ENCODE peak calls at places on chromosomes 13 and 19, in eight cellular contexts. G is ovary, T is bronchial epithelial cell, C is activated B cell treated with CpG ODN at 0.5 μM for 24 hours, Z is natural killer cell, I is endothelial cell, H is AG09309, P is AG04450. K is an unnamed sample.

GRCh38 chr19:5645409-5645808 is 22.5 kb downstream of the SAFB start:
- DNase-seq in Z (no peak), H (no peak), P (no peak), T (no peak), G (no peak), I (no peak), C (no peak), K (no peak)

GRCh38 chr19:18290250-18291018 is 9.0 kb upstream of the JUND start:
- DNase-seq in I (no peak), T (no peak), C (peak; percentile 83), P (no peak), Z (peak; percentile 76), H (no peak), G (peak; percentile 56), K (peak; percentile 79)

GRCh38 chr19:39230096-39230764 is 14.6 kb downstream of the IFNL3 start:
- DNase-seq in P (no peak), G (no peak), C (no peak), I (no peak), T (no peak), H (no peak), Z (no peak), K (no peak)

GRCh38 chr13:42478531-42479156 is 95.3 kb upstream of the TNFSF11 start:
- DNase-seq in C (no peak), I (peak; percentile 7), T (peak; percentile 44), P (no peak), Z (no peak), G (no peak), H (no peak), K (peak; percentile 34)

GRCh38 chr13:89267734-89268133 is 1596.6 kb downstream of the SLITRK5 start:
- DNase-seq in G (no peak), P (no peak), T (peak; percentile 48), Z (no peak), C (no peak), H (no peak), I (no peak), K (no peak)

GRCh38 chr13:20713751-20714150 is 10.3 kb downstream of the IL17D start:
- DNase-seq in T (no peak), G (peak; percentile 43), H (peak; percentile 8), C (no peak), I (no peak), Z (no peak), P (no peak), K (no peak)

GRCh38 chr13:99655351-99656091 is 154.2 kb downstream of the TM9SF2 start:
- DNase-seq in C (no peak), P (no peak), I (no peak), Z (no peak), T (peak; percentile 86), H (peak; percentile 72), G (no peak), K (no peak)

GRCh38 chr19:54035215-54036178 is 28.2 kb downstream of the VSTM1 start:
- DNase-seq in I (no peak), P (peak; percentile 50), Z (no peak), H (peak; percentile 72), G (no peak), T (peak; percentile 75), C (no peak), K (no peak)

GRCh38 chr13:23613971-23614370 is 43.8 kb downstream of the TNFRSF19 start:
- DNase-seq in Z (no peak), H (no peak), P (no peak), I (no peak), C (no peak), T (no peak), G (no peak), K (no peak)

GRCh38 chr13:47036291-47037008 is 139.6 kb upstream of the HTR2A start:
- DNase-seq in H (no peak), T (peak; percentile 4), P (no peak), G (no peak), C (no peak), Z (no peak), I (no peak), K (peak; percentile 45)

GRCh38 chr13:113741101-113741731 is 17.8 kb upstream of the TMEM255B start:
- DNase-seq in Z (no peak), T (no peak), P (no peak), I (no peak), G (no peak), H (no peak), C (no peak), K (no peak)

GRCh38 chr13:113743366-113744195 is 15.4 kb upstream of the TMEM255B start:
- DNase-seq in G (no peak), T (no peak), Z (no peak), I (no peak), P (no peak), C (no peak), H (no peak), K (no peak)

GRCh38 chr13:113740661-113741060 is 18.4 kb upstream of the TMEM255B start:
- DNase-seq in H (no peak), Z (no peak), G (no peak), P (no peak), T (no peak), C (no peak), I (no peak), K (no peak)

GRCh38 chr13:113742445-113743120 is 16.4 kb upstream of the TMEM255B start:
- DNase-seq in I (no peak), T (peak; percentile 49), H (no peak), G (no peak), P (no peak), Z (no peak), C (no peak), K (no peak)

GRCh38 chr13:113742000-113742441 is 17.0 kb upstream of the TMEM255B start:
- DNase-seq in C (no peak), G (no peak), P (no peak), T (peak; percentile 59), Z (no peak), H (no peak), I (peak; percentile 37), K (no peak)
- TF ChIP-seq CTCF in C (no peak), G (no peak), P (peak; percentile 32), T (no peak), Z (no peak), H (peak; percentile 29), I (no peak), K (no peak)

DNA sequence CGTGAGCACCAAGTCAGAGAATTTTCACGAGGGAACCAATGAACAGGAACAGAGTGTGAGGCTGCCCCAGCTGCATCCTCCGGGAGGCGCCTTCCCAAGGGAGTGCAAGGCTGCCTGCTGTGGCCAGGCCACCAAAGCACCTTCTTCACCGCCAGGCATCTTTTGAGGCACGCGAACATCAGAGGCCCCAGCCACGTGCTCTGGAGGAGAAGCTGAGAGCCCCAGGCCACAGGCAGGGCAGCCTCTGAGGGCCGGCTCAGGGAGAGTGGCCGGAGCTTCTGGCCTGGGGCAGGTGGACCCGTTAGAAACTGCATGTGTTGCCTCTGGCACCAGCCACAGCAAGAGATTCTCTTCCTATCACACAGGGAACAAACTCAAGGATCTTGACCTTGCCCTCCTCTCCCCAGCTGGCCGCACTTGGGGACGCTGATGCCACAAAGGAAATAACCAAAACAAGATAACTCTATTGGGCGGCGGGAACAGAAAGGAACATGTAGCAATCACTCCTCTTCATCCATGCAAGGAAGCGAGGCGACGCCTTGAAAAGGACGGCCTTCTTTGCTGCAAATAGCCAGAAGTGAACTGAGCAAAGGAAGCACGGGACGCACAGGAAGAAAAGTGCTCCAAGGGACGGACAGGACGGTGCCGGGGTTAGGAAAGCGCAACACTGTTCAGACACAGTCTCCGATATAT is 19.9 kb downstream of the GAS6 start:
- DNase-seq in I (no peak), H (no peak), G (no peak), C (no peak), Z (no peak), P (no peak), T (no peak), K (no peak)
- TF ChIP-seq CTCF in I (no peak), H (no peak), G (no peak), C (no peak), Z (no peak), P (no peak), T (no peak), K (no peak)

GRCh38 chr13:30791354-30791921 is 56.1 kb downstream of the ALOX5AP start:
- DNase-seq in T (no peak), C (no peak), Z (no peak), H (peak; percentile 25), P (no peak), I (no peak), G (no peak), K (no peak)

GRCh38 chr13:30790592-30790991 is 55.2 kb downstream of the ALOX5AP start:
- DNase-seq in I (no peak), H (no peak), G (no peak), P (no peak), C (no peak), Z (no peak), T (no peak), K (no peak)

GRCh38 chr13:30789360-30789862 is 54.1 kb downstream of the ALOX5AP start:
- DNase-seq in H (no peak), C (no peak), T (no peak), P (no peak), I (no peak), G (no peak), Z (no peak), K (peak; percentile 52)

GRCh38 chr13:30796132-30796832 is 60.9 kb downstream of the ALOX5AP start:
- DNase-seq in I (no peak), C (no peak), H (peak; percentile 48), P (no peak), G (no peak), T (peak; percentile 82), Z (no peak), K (no peak)

DNA sequence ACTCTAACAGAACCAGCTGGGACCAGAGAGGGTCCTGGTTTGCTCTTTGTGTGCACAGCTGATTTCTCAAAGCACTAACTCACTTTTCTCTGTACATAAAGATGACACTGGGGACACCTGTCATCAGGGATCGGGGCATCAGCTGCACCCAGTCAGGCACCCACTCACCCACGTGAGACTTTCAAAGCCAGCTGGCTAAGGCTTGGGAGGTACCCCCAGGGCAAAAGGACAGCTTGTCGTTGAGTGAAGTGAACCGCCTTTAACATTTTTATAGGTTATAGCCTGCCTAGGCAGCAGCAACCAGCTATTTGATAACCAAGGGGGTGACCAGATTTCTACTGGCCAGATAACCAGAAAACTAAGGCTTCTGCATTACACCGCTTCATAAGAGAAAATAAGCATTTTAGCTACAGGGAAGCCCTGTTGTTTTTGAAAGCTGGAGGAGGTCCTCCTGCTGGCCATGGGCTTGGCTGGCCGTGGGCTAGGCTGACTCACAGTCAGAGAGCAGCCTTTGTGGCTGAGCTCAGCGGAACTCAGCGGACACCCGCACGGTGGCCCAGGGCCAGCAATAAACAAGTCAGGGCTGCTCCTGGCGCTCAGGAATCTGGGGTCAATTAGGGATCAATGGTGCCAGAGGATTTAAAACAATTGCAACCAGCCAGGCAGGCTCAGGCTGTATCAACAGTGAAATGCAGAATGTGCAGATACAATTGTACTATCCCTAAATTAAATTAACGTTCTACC is 57.1 kb downstream of the ALOX5AP start:
- DNase-seq in H (peak; percentile 85), Z (no peak), T (peak; percentile 91), G (peak; percentile 75), I (no peak), C (no peak), P (peak; percentile 92), K (no peak)
- TF ChIP-seq CTCF in H (peak; percentile 71), Z (no peak), T (peak; percentile 44), G (peak; percentile 35), I (no peak), C (no peak), P (peak; percentile 76), K (no peak)

DNA sequence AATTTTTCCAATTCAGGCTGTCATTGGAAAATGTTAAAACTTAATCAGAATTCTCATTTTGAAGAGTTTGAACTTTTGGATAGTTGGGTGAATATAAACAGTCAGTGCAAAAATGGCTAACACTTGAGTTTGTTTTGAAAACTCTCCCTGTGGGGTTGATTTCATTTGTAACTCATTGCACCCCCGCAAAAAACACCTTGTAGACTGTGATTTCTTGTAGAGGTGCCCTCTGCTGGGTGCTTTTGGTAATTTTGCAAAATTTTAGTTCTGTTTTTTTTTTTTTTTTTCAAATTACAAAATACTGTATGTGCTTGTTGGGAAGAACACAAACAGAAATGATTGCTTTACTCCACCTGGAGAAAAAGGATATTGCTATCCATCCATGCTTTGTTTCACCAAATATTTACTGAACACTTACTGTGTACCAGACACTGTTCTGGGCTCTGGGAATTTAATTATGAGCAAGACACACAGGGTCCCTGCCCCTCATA is 28.2 kb upstream of the GPI start:
- DNase-seq in Z (no peak), H (no peak), I (peak; percentile 44), T (peak; percentile 37), C (no peak), P (no peak), G (no peak), K (peak; percentile 65)
- TF ChIP-seq CTCF in Z (peak; percentile 83), H (peak; percentile 56), I (peak; percentile 96), T (peak; percentile 43), C (peak; percentile 20), P (peak; percentile 73), G (peak; percentile 52), K (peak; percentile 40)

K was measured in GM10248.